ENCODE peak calls at places on chromosomes 6 and 20, in five cellular contexts. One of them, this sample, is unnamed.

GRCh38 chr20:11582073-11582472 is 335.6 kb upstream of the BTBD3 start:
- DNase-seq in CD8-positive, alpha-beta T cell: no peak
- DNase-seq in T-helper 9 cell: no peak
- DNase-seq in substantia nigra: no peak
- DNase-seq in left cardiac atrium: no peak
- DNase-seq in this sample: no peak

GRCh38 chr20:57499676-57500075 is 25.3 kb downstream of the CTCFL start:
- DNase-seq in CD8-positive, alpha-beta T cell: no peak
- DNase-seq in T-helper 9 cell: no peak
- DNase-seq in substantia nigra: no peak
- DNase-seq in left cardiac atrium: no peak
- DNase-seq in this sample: no peak

GRCh38 chr20:10798811-10799210 is 125.0 kb upstream of the JAG1 start:
- DNase-seq in CD8-positive, alpha-beta T cell: no peak
- DNase-seq in T-helper 9 cell: no peak
- DNase-seq in substantia nigra: no peak
- DNase-seq in left cardiac atrium: no peak
- DNase-seq in this sample: no peak

GRCh38 chr6:44481056-44481455 is 93.5 kb downstream of the CDC5L start:
- DNase-seq in CD8-positive, alpha-beta T cell: no peak
- DNase-seq in T-helper 9 cell: no peak
- DNase-seq in substantia nigra: no peak
- DNase-seq in left cardiac atrium: no peak
- DNase-seq in this sample: no peak

GRCh38 chr6:85300581-85300980 is 149.3 kb upstream of the NT5E start:
- DNase-seq in CD8-positive, alpha-beta T cell: no peak
- DNase-seq in T-helper 9 cell: no peak
- DNase-seq in substantia nigra: no peak
- DNase-seq in left cardiac atrium: no peak
- DNase-seq in this sample: no peak

GRCh38 chr20:45436732-45437485 is 21.0 kb downstream of the PIGT start:
- DNase-seq in CD8-positive, alpha-beta T cell: peak
- DNase-seq in T-helper 9 cell: peak
- DNase-seq in substantia nigra: peak
- DNase-seq in left cardiac atrium: peak
- DNase-seq in this sample: peak

GRCh38 chr20:841568-842546 is 8.3 kb downstream of the FAM110A start:
- DNase-seq in CD8-positive, alpha-beta T cell: no peak
- DNase-seq in T-helper 9 cell: no peak
- DNase-seq in substantia nigra: no peak
- DNase-seq in left cardiac atrium: no peak
- DNase-seq in this sample: no peak

GRCh38 chr6:30073489-30074240 is 1.9 kb downstream of the RNF39 start:
- DNase-seq in CD8-positive, alpha-beta T cell: no peak
- DNase-seq in T-helper 9 cell: no peak
- DNase-seq in substantia nigra: no peak
- DNase-seq in left cardiac atrium: no peak
- DNase-seq in this sample: no peak

GRCh38 chr6:108556864-108557493 is 3.7 kb upstream of the FOXO3 start:
- DNase-seq in CD8-positive, alpha-beta T cell: no peak
- DNase-seq in T-helper 9 cell: no peak
- DNase-seq in substantia nigra: no peak
- DNase-seq in left cardiac atrium: no peak
- DNase-seq in this sample: peak

GRCh38 chr6:79777713-79778579 is 146.8 kb downstream of the SH3BGRL2 start:
- DNase-seq in CD8-positive, alpha-beta T cell: peak
- DNase-seq in T-helper 9 cell: peak
- DNase-seq in substantia nigra: peak
- DNase-seq in left cardiac atrium: peak
- DNase-seq in this sample: peak

GRCh38 chr6:42766163-42766670 is 15.6 kb upstream of the BICRAL start:
- DNase-seq in CD8-positive, alpha-beta T cell: no peak
- DNase-seq in T-helper 9 cell: no peak
- DNase-seq in substantia nigra: no peak
- DNase-seq in left cardiac atrium: no peak
- DNase-seq in this sample: peak

GRCh38 chr6:113873043-113873667 is 16.0 kb downstream of the MARCKS start:
- DNase-seq in CD8-positive, alpha-beta T cell: no peak
- DNase-seq in T-helper 9 cell: no peak
- DNase-seq in substantia nigra: peak
- DNase-seq in left cardiac atrium: peak
- DNase-seq in this sample: no peak

GRCh38 chr20:58044286-58044685 is 184.2 kb downstream of the ANKRD60 start:
- DNase-seq in CD8-positive, alpha-beta T cell: no peak
- DNase-seq in T-helper 9 cell: no peak
- DNase-seq in substantia nigra: no peak
- DNase-seq in left cardiac atrium: no peak
- DNase-seq in this sample: no peak

GRCh38 chr6:148885154-148885870 is 138.5 kb downstream of the UST start:
- DNase-seq in CD8-positive, alpha-beta T cell: no peak
- DNase-seq in T-helper 9 cell: no peak
- DNase-seq in substantia nigra: no peak
- DNase-seq in left cardiac atrium: no peak
- DNase-seq in this sample: peak

GRCh38 chr6:143060354-143060805 is 309 bp upstream of the AIG1 start:
- DNase-seq in CD8-positive, alpha-beta T cell: peak
- DNase-seq in T-helper 9 cell: peak
- DNase-seq in substantia nigra: peak
- DNase-seq in left cardiac atrium: peak
- DNase-seq in this sample: peak

GRCh38 chr6:133983099-133983939 is 30.3 kb downstream of the TBPL1 start:
- DNase-seq in CD8-positive, alpha-beta T cell: peak
- DNase-seq in T-helper 9 cell: peak
- DNase-seq in substantia nigra: no peak
- DNase-seq in left cardiac atrium: no peak
- DNase-seq in this sample: peak

GRCh38 chr6:100382031-100382430 is 82.7 kb downstream of the SIM1 start:
- DNase-seq in CD8-positive, alpha-beta T cell: no peak
- DNase-seq in T-helper 9 cell: no peak
- DNase-seq in substantia nigra: no peak
- DNase-seq in left cardiac atrium: no peak
- DNase-seq in this sample: no peak

GRCh38 chr6:21395121-21395520 is 198.4 kb upstream of the SOX4 start:
- DNase-seq in CD8-positive, alpha-beta T cell: no peak
- DNase-seq in T-helper 9 cell: no peak
- DNase-seq in substantia nigra: no peak
- DNase-seq in left cardiac atrium: no peak
- DNase-seq in this sample: peak

GRCh38 chr20:45833030-45833882 is at the start of gene SNX21:
- DNase-seq in CD8-positive, alpha-beta T cell: peak
- DNase-seq in T-helper 9 cell: no peak
- DNase-seq in substantia nigra: peak
- DNase-seq in left cardiac atrium: peak
- DNase-seq in this sample: peak

GRCh38 chr6:45531999-45532605 is 154.4 kb upstream of the SUPT3H start:
- DNase-seq in CD8-positive, alpha-beta T cell: no peak
- DNase-seq in T-helper 9 cell: no peak
- DNase-seq in substantia nigra: no peak
- DNase-seq in left cardiac atrium: no peak
- DNase-seq in this sample: peak

GRCh38 chr6:31186052-31186734 is 15.7 kb upstream of the POU5F1 start:
- DNase-seq in CD8-positive, alpha-beta T cell: no peak
- DNase-seq in T-helper 9 cell: no peak
- DNase-seq in substantia nigra: peak
- DNase-seq in left cardiac atrium: peak
- DNase-seq in this sample: no peak

This sample was measured in SJSA1.